ENCODE peak calls at places on chromosomes 2 and 18, in five cellular contexts. I, F, O, M and J are unnamed samples.

GRCh38 chr2:8927510-8928456 is 75.7 kb downstream of the MBOAT2 start:
- DNase-seq in I (no peak), F (no peak), O (no peak), M (no peak), J (no peak)

GRCh38 chr2:55761526-55761925 is 67.9 kb upstream of the PNPT1 start:
- DNase-seq in F (no peak), M (no peak), O (no peak), I (no peak), J (no peak)

GRCh38 chr2:99067871-99068270 is 73.6 kb upstream of the C2orf15 start:
- DNase-seq in O (peak; percentile 39), M (no peak), I (no peak), F (no peak), J (no peak)

GRCh38 chr2:118121986-118122767 is 33.9 kb downstream of the INSIG2 start:
- DNase-seq in M (no peak), I (no peak), F (no peak), O (peak; percentile 28), J (no peak)

GRCh38 chr18:68992719-68993482 is 195.0 kb downstream of the CCDC102B start:
- DNase-seq in I (no peak), M (no peak), F (no peak), O (no peak), J (no peak)

GRCh38 chr18:14914771-14915170 is 166.8 kb downstream of the ANKRD30B start:
- DNase-seq in F (no peak), M (no peak), O (no peak), I (no peak), J (no peak)

GRCh38 chr2:171515672-171516298 is 6.5 kb upstream of the CYBRD1 start:
- DNase-seq in O (no peak), I (no peak), M (no peak), F (no peak), J (no peak)

GRCh38 chr2:138329167-138329566 is 172.4 kb upstream of the SPOPL start:
- DNase-seq in I (no peak), M (no peak), O (no peak), F (no peak), J (no peak)

GRCh38 chr2:190382851-190383250 is 25.3 kb upstream of the MFSD6 start:
- DNase-seq in O (peak; percentile 21), I (no peak), M (no peak), F (peak; percentile 57), J (no peak)

GRCh38 chr2:133421516-133422324 is 146.5 kb downstream of the NCKAP5 start:
- DNase-seq in I (no peak), F (no peak), M (peak; percentile 34), O (no peak), J (no peak)

GRCh38 chr2:88481937-88482336 is 29.4 kb upstream of the FOXI3 start:
- DNase-seq in I (no peak), O (no peak), M (no peak), F (no peak), J (no peak)

GRCh38 chr2:72893594-72894319 is 6.5 kb downstream of the SPR start:
- DNase-seq in M (peak; percentile 48), O (peak; percentile 64), I (no peak), F (no peak), J (no peak)

GRCh38 chr18:28834889-28835288 is 658.0 kb upstream of the CDH2 start:
- DNase-seq in O (no peak), F (no peak), I (no peak), M (no peak), J (no peak)

GRCh38 chr2:221675509-221675908 is 103.4 kb upstream of the EPHA4 start:
- DNase-seq in M (no peak), F (no peak), I (no peak), O (no peak), J (no peak)

GRCh38 chr2:144507441-144508161 is 12.3 kb downstream of the ZEB2 start:
- DNase-seq in I (no peak), O (no peak), F (no peak), M (no peak), J (no peak)

GRCh38 chr2:183059561-183059960 is 19.0 kb upstream of the DUSP19 start:
- DNase-seq in I (no peak), O (no peak), M (no peak), F (no peak), J (no peak)

GRCh38 chr18:10726198-10727068 is 200.6 kb downstream of the NAPG start:
- DNase-seq in O (no peak), F (no peak), M (no peak), I (no peak), J (no peak)

GRCh38 chr18:73758446-73758845 is 389.2 kb downstream of the FBXO15 start:
- DNase-seq in I (no peak), M (no peak), F (no peak), O (no peak), J (no peak)

GRCh38 chr2:234789926-234790325 is 161.9 kb upstream of the SH3BP4 start:
- DNase-seq in I (no peak), M (no peak), O (no peak), F (no peak), J (no peak)

GRCh38 chr2:104687147-104687546 is 166.8 kb upstream of the POU3F3 start:
- DNase-seq in O (no peak), I (no peak), F (no peak), M (no peak), J (no peak)

GRCh38 chr18:46293699-46294300 is 189.6 kb downstream of the HAUS1 start:
- DNase-seq in M (no peak), F (no peak), I (no peak), O (no peak), J (no peak)

GRCh38 chr2:173153486-173153885 is 77.8 kb downstream of the MAP3K20 start:
- DNase-seq in F (no peak), M (no peak), I (no peak), O (no peak), J (no peak)

GRCh38 chr2:28869494-28870145 is 489 bp downstream of the TRMT61B start:
- DNase-seq in F (no peak), O (peak; percentile 17), I (no peak), M (peak; percentile 28), J (no peak)

GRCh38 chr18:73407506-73407905 is 539.7 kb upstream of the NETO1 start:
- DNase-seq in O (no peak), I (no peak), M (no peak), F (no peak), J (no peak)

GRCh38 chr18:48951448-48952286 is 902 bp upstream of the SMAD7 start:
- DNase-seq in F (no peak), M (peak; percentile 90), O (peak; percentile 89), I (no peak), J (peak; percentile 90)

GRCh38 chr18:48954837-48955527 is 4.2 kb upstream of the SMAD7 start:
- DNase-seq in F (no peak), I (no peak), O (no peak), M (no peak), J (no peak)

GRCh38 chr18:48950536-48951447 is at the start of gene SMAD7:
- DNase-seq in O (peak; percentile 30), F (no peak), M (peak; percentile 50), I (no peak), J (peak; percentile 40)

GRCh38 chr18:48953096-48953706 is 2.4 kb upstream of the SMAD7 start:
- DNase-seq in I (no peak), M (no peak), F (no peak), O (no peak), J (no peak)

GRCh38 chr18:48952287-48953095 is 1.7 kb upstream of the SMAD7 start:
- DNase-seq in I (no peak), O (peak; percentile 75), M (peak; percentile 80), F (no peak), J (peak; percentile 77)
- TF ChIP-seq POLR2AphosphoS5 in I (no peak), O (peak; percentile 80), M (peak; percentile 81), F (no peak), J (peak; percentile 74)

GRCh38 chr2:109284816-109285215 is 155.8 kb downstream of the SH3RF3 start:
- DNase-seq in M (no peak), F (no peak), I (no peak), O (no peak), J (no peak)

GRCh38 chr2:109287838-109288237 is 158.8 kb downstream of the SH3RF3 start:
- DNase-seq in F (no peak), I (no peak), M (no peak), O (no peak), J (no peak)

GRCh38 chr2:109287413-109287812 is 158.4 kb downstream of the SH3RF3 start:
- DNase-seq in M (no peak), O (no peak), F (no peak), I (no peak), J (no peak)

GRCh38 chr2:109282865-109283264 is 153.9 kb downstream of the SH3RF3 start:
- DNase-seq in F (no peak), M (no peak), O (no peak), I (no peak), J (no peak)

DNA sequence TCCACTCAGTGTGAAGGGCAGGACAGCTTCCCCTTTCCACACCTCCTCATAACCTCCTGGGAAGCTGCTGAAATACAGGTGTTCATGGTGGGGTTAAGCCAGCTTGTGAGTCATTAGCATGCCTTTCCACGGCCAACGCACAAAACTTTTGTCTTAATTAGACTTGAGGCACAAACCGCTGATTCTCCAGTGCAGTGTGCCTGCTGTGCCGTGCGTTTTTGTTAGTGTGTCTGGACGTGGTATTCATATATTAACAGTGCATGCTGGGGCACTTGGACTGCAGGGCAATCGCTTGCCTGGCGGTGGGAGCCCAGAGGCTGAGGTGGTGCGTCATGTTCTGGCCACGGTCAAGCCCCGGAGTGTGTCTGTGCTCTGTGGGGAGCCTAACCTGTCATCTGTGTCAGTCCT is 156.2 kb downstream of the SH3RF3 start:
- DNase-seq in I (no peak), F (no peak), O (peak; percentile 33), M (no peak), J (no peak)
- TF ChIP-seq POLR2AphosphoS5 in I (no peak), F (no peak), O (no peak), M (no peak), J (no peak)

GRCh38 chr18:9475643-9476580 is 599 bp downstream of the RALBP1 start:
- DNase-seq in F (no peak), I (no peak), O (peak; percentile 74), M (no peak), J (no peak)
- TF ChIP-seq POLR2AphosphoS5 in F (no peak), I (peak; percentile 56), O (peak; percentile 51), M (no peak), J (no peak)

GRCh38 chr2:46306988-46307655 is 9.9 kb downstream of the EPAS1 start:
- DNase-seq in M (no peak), O (no peak), I (no peak), F (no peak), J (no peak)
- TF ChIP-seq POLR2AphosphoS5 in M (no peak), O (no peak), I (no peak), F (no peak), J (no peak)

DNA sequence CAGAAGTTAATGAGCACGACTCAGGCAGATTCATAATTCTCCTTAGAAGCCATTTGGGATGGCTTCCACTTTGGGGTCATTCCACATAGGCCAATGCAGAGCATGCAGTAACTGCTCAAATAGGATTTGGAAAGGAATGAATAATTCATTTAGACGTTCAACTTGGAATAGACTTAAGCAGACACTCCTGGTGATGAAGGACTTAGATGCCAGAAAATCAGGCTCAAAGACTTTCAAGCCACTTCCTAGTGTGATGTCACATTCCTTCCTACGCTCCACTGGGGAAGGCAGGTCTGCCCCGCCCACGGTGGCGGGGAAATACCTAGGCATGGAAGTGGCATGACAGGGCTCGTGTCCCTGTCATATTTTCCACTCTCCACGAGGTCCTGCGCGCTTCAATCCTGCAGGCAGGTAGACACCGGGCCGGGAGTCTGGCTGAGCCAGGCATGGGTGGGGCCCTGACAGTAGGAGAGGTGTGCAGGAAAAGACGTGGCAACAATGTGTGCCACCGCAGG is at the start of gene IL1RL2:
- DNase-seq in F (no peak), M (peak; percentile 46), O (no peak), I (no peak), J (peak; percentile 57)
- TF ChIP-seq POLR2AphosphoS5 in F (no peak), M (no peak), O (no peak), I (no peak), J (no peak)